ENCODE peak calls at places on chromosomes 7 and 10, in five cellular contexts. S, X, K, D and H are unnamed samples.

GRCh38 chr10:24901686-24902399 is 50.6 kb downstream of the PRTFDC1 start:
- DNase-seq in S (peak; percentile 23), X (no peak), K (peak; percentile 99), D (peak; percentile 34), H (peak; percentile 86)

GRCh38 chr7:134429481-134429880 is 29.4 kb downstream of the AKR1B1 start:
- DNase-seq in S (no peak), X (no peak), K (no peak), D (no peak), H (no peak)

GRCh38 chr7:6392712-6393666 is 54.8 kb downstream of the DAGLB start:
- DNase-seq in S (peak; percentile 72), X (no peak), K (peak; percentile 87), D (peak; percentile 82), H (peak; percentile 83)

GRCh38 chr7:84529480-84530205 is 335.1 kb upstream of the SEMA3A start:
- DNase-seq in S (no peak), X (no peak), K (peak; percentile 90), D (no peak), H (peak; percentile 91)

GRCh38 chr10:110144526-110144925 is 62.9 kb upstream of the MXI1 start:
- DNase-seq in S (no peak), X (no peak), K (no peak), D (no peak), H (no peak)

GRCh38 chr7:35007768-35008167 is 29.5 kb downstream of the DPY19L1 start:
- DNase-seq in S (no peak), X (no peak), K (peak; percentile 70), D (no peak), H (no peak)

GRCh38 chr10:46175311-46175710 is 111.5 kb upstream of the ANTXRL start:
- DNase-seq in S (no peak), X (no peak), K (no peak), D (no peak), H (no peak)

GRCh38 chr10:92517034-92517655 is 56.7 kb downstream of the IDE start:
- DNase-seq in S (peak; percentile 82), X (no peak), K (peak; percentile 89), D (peak; percentile 68), H (peak; percentile 79)

GRCh38 chr7:99120503-99120902 is 23.4 kb downstream of the SMURF1 start:
- DNase-seq in S (no peak), X (no peak), K (peak; percentile 67), D (no peak), H (no peak)

GRCh38 chr7:86951895-86952294 is 107.6 kb downstream of the ELAPOR2 start:
- DNase-seq in S (no peak), X (no peak), K (no peak), D (no peak), H (no peak)

GRCh38 chr10:87864497-87865059 is 1.2 kb downstream of the PTEN start:
- DNase-seq in S (no peak), X (no peak), K (peak; percentile 50), D (no peak), H (no peak)

GRCh38 chr10:102918817-102919236 is 733 bp downstream of the CNNM2 start:
- DNase-seq in S (peak; percentile 54), X (no peak), K (no peak), D (no peak), H (no peak)

GRCh38 chr10:50279489-50279888 is 28.2 kb upstream of the ASAH2 start:
- DNase-seq in S (no peak), X (no peak), K (no peak), D (no peak), H (peak; percentile 11)

GRCh38 chr7:279821-280220 is 10.1 kb upstream of the FOXL3 start:
- DNase-seq in S (no peak), X (no peak), K (no peak), D (no peak), H (no peak)

GRCh38 chr10:84685047-84685660 is 356.8 kb downstream of the CCSER2 start:
- DNase-seq in S (no peak), X (peak; percentile 60), K (no peak), D (no peak), H (no peak)

GRCh38 chr7:19133891-19134290 is 11.3 kb downstream of the FERD3L start:
- DNase-seq in S (no peak), X (no peak), K (peak; percentile 60), D (no peak), H (peak; percentile 25)

GRCh38 chr10:97701438-97702064 is 12.0 kb upstream of the MARVELD1 start:
- DNase-seq in S (peak; percentile 61), X (no peak), K (peak; percentile 90), D (peak; percentile 45), H (peak; percentile 80)

GRCh38 chr7:973312-973711 is 2.0 kb downstream of the COX19 start:
- DNase-seq in S (no peak), X (no peak), K (no peak), D (no peak), H (no peak)

GRCh38 chr10:76700241-76700640 is 937.4 kb downstream of the KCNMA1 start:
- DNase-seq in S (no peak), X (no peak), K (no peak), D (no peak), H (no peak)

GRCh38 chr10:18651324-18652007 is at the start of gene NSUN6:
- DNase-seq in S (peak; percentile 95), X (peak; percentile 94), K (peak; percentile 88), D (peak; percentile 92), H (peak; percentile 94)

GRCh38 chr10:43259981-43260761 is 6.7 kb downstream of the RASGEF1A start:
- DNase-seq in S (no peak), X (peak; percentile 68), K (no peak), D (peak; percentile 54), H (no peak)

GRCh38 chr7:29990931-29991330 is 1.3 kb upstream of the SCRN1 start:
- DNase-seq in S (no peak), X (no peak), K (no peak), D (no peak), H (no peak)

GRCh38 chr7:149016876-149017275 is 11.4 kb downstream of the PDIA4 start:
- DNase-seq in S (no peak), X (no peak), K (no peak), D (no peak), H (no peak)

GRCh38 chr7:30682131-30683083 is at the start of gene CRHR2:
- DNase-seq in S (peak; percentile 56), X (no peak), K (no peak), D (peak; percentile 19), H (no peak)

GRCh38 chr7:128755075-128755474 is 15.9 kb downstream of the CALU start:
- DNase-seq in S (no peak), X (no peak), K (no peak), D (no peak), H (no peak)

GRCh38 chr7:55133630-55134392 is 115.0 kb downstream of the EGFR start:
- DNase-seq in S (no peak), X (peak; percentile 83), K (peak; percentile 99), D (peak; percentile 81), H (peak; percentile 98)

GRCh38 chr7:18680576-18680975 is 185.0 kb downstream of the HDAC9 start:
- DNase-seq in S (no peak), X (no peak), K (no peak), D (no peak), H (no peak)

GRCh38 chr7:24336461-24336860 is 52.5 kb downstream of the NPY start:
- DNase-seq in S (peak; percentile 10), X (no peak), K (no peak), D (no peak), H (no peak)

GRCh38 chr7:7051221-7051877 is 131.0 kb upstream of the C1GALT1 start:
- DNase-seq in S (no peak), X (no peak), K (peak; percentile 2), D (no peak), H (no peak)

GRCh38 chr7:107996072-107996824 is 6.7 kb downstream of the LAMB1 start:
- DNase-seq in S (no peak), X (no peak), K (peak; percentile 82), D (no peak), H (peak; percentile 69)

GRCh38 chr10:88347597-88348304 is 235.4 kb downstream of the RNLS start:
- DNase-seq in S (no peak), X (no peak), K (no peak), D (no peak), H (no peak)

GRCh38 chr7:17500718-17501117 is 202.3 kb downstream of the AHR start:
- DNase-seq in S (no peak), X (no peak), K (no peak), D (no peak), H (no peak)

GRCh38 chr7:919114-919442 is 35.4 kb downstream of the ADAP1 start:
- DNase-seq in S (no peak), X (no peak), K (no peak), D (no peak), H (no peak)

GRCh38 chr7:131363719-131364118 is 36.0 kb downstream of the MKLN1 start:
- DNase-seq in S (no peak), X (no peak), K (no peak), D (no peak), H (peak; percentile 44)

GRCh38 chr7:137081276-137081675 is 212.8 kb downstream of the CHRM2 start:
- DNase-seq in S (no peak), X (no peak), K (no peak), D (no peak), H (peak; percentile 60)

DNA sequence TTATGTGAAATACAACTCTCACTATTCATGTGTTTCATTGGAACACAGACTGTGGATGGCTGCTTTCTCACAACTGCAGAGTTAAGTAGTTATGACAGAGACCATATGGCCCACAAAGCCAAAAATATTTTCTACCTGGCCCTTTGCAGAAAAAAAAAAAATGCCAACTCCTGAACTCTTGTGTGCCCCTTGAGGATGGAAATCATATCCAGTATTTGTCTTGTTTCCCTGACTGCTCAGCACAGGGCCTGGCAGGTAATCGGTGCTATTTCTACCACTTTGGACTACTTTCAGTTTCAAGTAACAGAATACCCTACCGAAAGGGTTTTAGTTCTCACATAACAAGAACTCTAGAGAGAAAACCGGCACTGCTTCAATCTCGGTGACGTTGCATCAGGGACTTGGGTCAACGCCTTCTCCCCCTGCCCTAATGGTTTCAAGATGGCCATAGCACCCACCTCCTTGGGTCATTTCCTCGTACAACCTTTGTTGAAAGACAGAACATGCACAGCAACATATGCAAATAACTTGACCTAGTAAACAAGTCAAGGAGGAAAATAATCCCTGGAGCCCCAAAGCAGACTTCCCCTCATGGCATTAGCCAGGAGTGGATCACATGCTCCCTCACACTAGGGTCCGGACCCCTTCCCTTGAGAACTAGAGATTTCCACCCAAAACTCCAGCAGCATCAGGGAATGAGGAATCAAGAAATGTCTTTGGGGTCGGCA is 11.8 kb upstream of the GPNMB start:
- DNase-seq in S (no peak), X (no peak), K (peak; percentile 24), D (no peak), H (no peak)
- TF ChIP-seq CTCF in S (no peak), X (no peak), K (no peak), D (no peak), H (no peak)

GRCh38 chr7:150994141-150994837 is 3.5 kb downstream of the NOS3 start:
- DNase-seq in S (no peak), X (no peak), K (no peak), D (peak; percentile 82), H (no peak)
- TF ChIP-seq CTCF in S (no peak), X (no peak), K (no peak), D (no peak), H (no peak)

DNA sequence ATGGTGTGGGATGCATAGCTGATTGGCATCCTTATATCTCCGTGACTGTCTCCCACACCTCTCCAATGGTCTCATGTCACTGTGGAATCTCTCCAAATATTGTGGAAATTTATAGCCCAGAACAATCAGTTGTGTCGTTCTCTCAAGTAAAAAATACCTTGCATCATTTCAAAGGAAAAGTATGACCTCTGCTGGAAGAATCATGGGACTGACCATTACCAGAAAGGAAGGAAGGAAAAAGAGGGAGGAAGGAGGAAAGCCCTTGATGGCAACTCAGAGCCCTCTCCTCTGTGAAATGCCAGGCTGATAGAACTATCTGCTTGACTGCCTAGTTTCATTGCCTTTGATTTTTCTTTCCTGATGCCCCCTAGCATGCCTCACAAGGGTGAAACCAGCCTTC is 76.3 kb downstream of the FOXI2 start:
- DNase-seq in S (no peak), X (no peak), K (no peak), D (no peak), H (no peak)
- TF ChIP-seq CTCF in S (no peak), X (no peak), K (no peak), D (no peak), H (peak; percentile 38)

GRCh38 chr10:77837248-77837924 is 89.2 kb downstream of the DLG5 start:
- DNase-seq in S (peak; percentile 89), X (no peak), K (no peak), D (no peak), H (peak; percentile 27)
- TF ChIP-seq CTCF in S (peak; percentile 33), X (no peak), K (no peak), D (peak; percentile 15), H (no peak)